ENCODE peak calls at places on chromosome 18, in four cellular contexts. One of them, this sample, is unnamed. For H3K27me3 and H3K4me1, the result is how much of the 10 kb centered on the place peaks cover.

GRCh38 chr18:62763101-62763521 is 47.8 kb downstream of the PHLPP1 start:
- DNase-seq in CD8-positive, alpha-beta memory T cell: no peak
- DNase-seq in fibroblast of lung: peak
- DNase-seq in heart right ventricle: no peak
- DNase-seq in this sample: peak

GRCh38 chr18:13616041-13616440 is 110.3 kb downstream of the FAM210A start:
- DNase-seq in CD8-positive, alpha-beta memory T cell: no peak
- DNase-seq in fibroblast of lung: no peak
- DNase-seq in heart right ventricle: no peak
- DNase-seq in this sample: no peak

GRCh38 chr18:37422116-37422515 is 143.5 kb downstream of the CELF4 start:
- DNase-seq in CD8-positive, alpha-beta memory T cell: no peak
- DNase-seq in fibroblast of lung: no peak
- DNase-seq in heart right ventricle: no peak
- DNase-seq in this sample: no peak

GRCh38 chr18:38022247-38022646 is 456.6 kb upstream of the CELF4 start:
- DNase-seq in CD8-positive, alpha-beta memory T cell: no peak
- DNase-seq in fibroblast of lung: no peak
- DNase-seq in heart right ventricle: no peak
- DNase-seq in this sample: no peak

GRCh38 chr18:63028380-63028779 is 291.2 kb downstream of the BCL2 start:
- DNase-seq in CD8-positive, alpha-beta memory T cell: no peak
- DNase-seq in fibroblast of lung: no peak
- DNase-seq in heart right ventricle: no peak
- DNase-seq in this sample: no peak

GRCh38 chr18:62045316-62045715 is 141.5 kb downstream of the PIGN start:
- DNase-seq in CD8-positive, alpha-beta memory T cell: no peak
- DNase-seq in fibroblast of lung: no peak
- DNase-seq in heart right ventricle: no peak
- DNase-seq in this sample: no peak

GRCh38 chr18:79573921-79574491 is 105.6 kb upstream of the CTDP1 start:
- DNase-seq in CD8-positive, alpha-beta memory T cell: no peak
- DNase-seq in fibroblast of lung: no peak
- DNase-seq in heart right ventricle: no peak
- DNase-seq in this sample: no peak

GRCh38 chr18:46767217-46767616 is 10.4 kb upstream of the ST8SIA5 start:
- DNase-seq in CD8-positive, alpha-beta memory T cell: no peak
- DNase-seq in fibroblast of lung: no peak
- DNase-seq in heart right ventricle: no peak
- DNase-seq in this sample: no peak

GRCh38 chr18:78664048-78664447 is 315.6 kb upstream of the SALL3 start:
- DNase-seq in CD8-positive, alpha-beta memory T cell: no peak
- DNase-seq in fibroblast of lung: no peak
- DNase-seq in heart right ventricle: no peak
- DNase-seq in this sample: no peak

GRCh38 chr18:79200546-79201268 is 131.5 kb downstream of the ATP9B start:
- DNase-seq in CD8-positive, alpha-beta memory T cell: no peak
- DNase-seq in fibroblast of lung: peak
- DNase-seq in heart right ventricle: peak
- DNase-seq in this sample: no peak

DNA sequence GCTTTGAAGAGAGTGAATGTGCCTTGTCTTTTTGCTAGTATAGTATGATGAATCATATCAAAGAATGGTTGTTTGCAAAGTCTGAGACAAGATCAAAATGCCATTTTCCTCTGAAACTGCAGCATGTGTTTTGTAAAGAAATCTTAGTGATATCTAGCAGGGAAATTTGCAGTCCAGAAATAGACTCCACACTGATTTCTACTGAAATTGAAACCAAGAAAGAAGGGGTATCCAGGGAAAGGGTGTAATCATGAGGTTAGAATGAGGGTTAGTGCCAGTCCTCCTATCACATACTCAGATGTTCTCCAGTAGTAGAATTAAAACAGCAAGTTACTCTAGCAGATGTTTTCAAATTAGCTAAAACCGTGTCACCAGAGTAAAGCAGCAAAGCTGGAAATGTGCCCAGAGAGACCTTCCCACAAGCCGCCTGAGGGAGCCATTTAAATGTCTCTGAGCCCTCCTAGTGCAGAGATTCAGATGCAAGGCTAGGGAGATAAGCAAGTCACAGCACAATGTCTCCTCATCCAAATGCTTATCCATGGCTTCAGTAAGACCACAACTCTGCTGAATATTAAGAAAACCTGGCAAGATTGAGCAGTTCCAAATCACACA is 4.9 kb downstream of the DLGAP1 start:
- DNase-seq in CD8-positive, alpha-beta memory T cell: no peak
- DNase-seq in fibroblast of lung: peak
- DNase-seq in heart right ventricle: no peak
- DNase-seq in this sample: no peak
- H3K27me3 ChIP-seq in CD8-positive, alpha-beta memory T cell: under half
- H3K27me3 ChIP-seq in fibroblast of lung: under half
- H3K27me3 ChIP-seq in heart right ventricle: under half
- H3K27me3 ChIP-seq in this sample: half or more

GRCh38 chr18:48453330-48454063 is 44.3 kb upstream of the ZBTB7C start:
- DNase-seq in CD8-positive, alpha-beta memory T cell: no peak
- DNase-seq in fibroblast of lung: no peak
- DNase-seq in heart right ventricle: no peak
- DNase-seq in this sample: peak
- H3K4me1 ChIP-seq in CD8-positive, alpha-beta memory T cell: under half
- H3K4me1 ChIP-seq in fibroblast of lung: under half
- H3K4me1 ChIP-seq in heart right ventricle: under half
- H3K4me1 ChIP-seq in this sample: under half

GRCh38 chr18:36308711-36309435 is 11.4 kb downstream of the FHOD3 start:
- DNase-seq in CD8-positive, alpha-beta memory T cell: no peak
- DNase-seq in fibroblast of lung: no peak
- DNase-seq in heart right ventricle: no peak
- DNase-seq in this sample: no peak
- H3K27ac ChIP-seq in CD8-positive, alpha-beta memory T cell: no peak
- H3K27ac ChIP-seq in fibroblast of lung: no peak
- H3K27ac ChIP-seq in heart right ventricle: peak
- H3K27ac ChIP-seq in this sample: peak

GRCh38 chr18:34978533-34978893 is 62.7 kb upstream of the MAPRE2 start:
- DNase-seq in CD8-positive, alpha-beta memory T cell: no peak
- DNase-seq in fibroblast of lung: no peak
- DNase-seq in heart right ventricle: no peak
- DNase-seq in this sample: peak
- H3K27me3 ChIP-seq in CD8-positive, alpha-beta memory T cell: under half
- H3K27me3 ChIP-seq in fibroblast of lung: under half
- H3K27me3 ChIP-seq in heart right ventricle: under half
- H3K27me3 ChIP-seq in this sample: half or more

DNA sequence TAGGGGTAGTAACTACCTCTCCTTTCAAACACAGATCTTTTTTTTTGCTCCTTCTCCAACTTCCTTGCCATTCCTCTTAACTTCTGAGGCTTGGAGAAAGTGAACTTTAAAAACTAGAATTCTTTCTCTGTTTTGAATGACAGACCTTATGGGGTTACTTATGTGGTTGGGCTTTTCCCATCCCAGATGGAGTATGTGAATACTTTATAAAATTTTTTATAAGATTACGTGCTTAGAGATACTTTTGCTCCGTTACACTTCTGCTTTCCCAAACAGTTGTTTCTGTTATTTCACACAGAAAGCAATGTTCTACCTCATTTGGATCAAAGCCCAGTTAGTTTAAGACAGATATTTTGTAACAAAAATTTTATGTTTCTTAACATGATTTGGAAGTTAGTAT is 20.2 kb downstream of the GREB1L start:
- DNase-seq in CD8-positive, alpha-beta memory T cell: no peak
- DNase-seq in fibroblast of lung: no peak
- DNase-seq in heart right ventricle: no peak
- DNase-seq in this sample: no peak
- H3K4me1 ChIP-seq in CD8-positive, alpha-beta memory T cell: under half
- H3K4me1 ChIP-seq in fibroblast of lung: under half
- H3K4me1 ChIP-seq in heart right ventricle: under half
- H3K4me1 ChIP-seq in this sample: under half

DNA sequence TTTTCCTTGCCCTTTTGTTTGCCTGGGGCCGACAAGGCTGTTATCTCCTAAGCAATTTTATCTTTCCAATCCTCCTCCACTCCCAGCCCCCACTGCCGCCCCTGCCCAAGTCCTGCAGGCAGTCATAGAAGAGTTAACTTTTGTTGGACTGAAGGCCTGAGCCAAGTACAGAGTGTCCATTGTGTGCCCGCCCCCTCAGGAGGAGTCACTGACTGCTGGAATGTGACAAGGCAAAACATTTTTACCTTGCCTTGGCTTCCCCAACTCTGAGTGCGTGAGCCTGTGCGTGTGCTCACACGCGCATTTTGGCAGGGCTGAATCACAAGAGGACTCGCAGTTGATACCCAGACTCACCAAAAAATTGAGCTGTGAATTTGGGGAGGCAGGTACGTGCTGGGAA is 16.2 kb downstream of the SETBP1 start:
- DNase-seq in CD8-positive, alpha-beta memory T cell: no peak
- DNase-seq in fibroblast of lung: peak
- DNase-seq in heart right ventricle: peak
- DNase-seq in this sample: peak
- H3K27ac ChIP-seq in CD8-positive, alpha-beta memory T cell: no peak
- H3K27ac ChIP-seq in fibroblast of lung: no peak
- H3K27ac ChIP-seq in heart right ventricle: no peak
- H3K27ac ChIP-seq in this sample: no peak